ENCODE peak calls at places on chromosomes 16 and 17, in six cellular contexts. S, E, O, U, A and G are unnamed samples.
A peak's percentile ranks its signal among the peaks of the same experiment; 100 is the strongest.

GRCh38 chr16:16133943-16134604 is 89.2 kb downstream of the ABCC6 start:
- DNase-seq in U (no peak), S (no peak), E (peak; percentile 48), A (no peak), O (no peak), G (no peak)

GRCh38 chr16:4487955-4488481 is 11.8 kb downstream of the HMOX2 start:
- DNase-seq in O (no peak), S (no peak), A (peak; percentile 38), E (no peak), U (no peak), G (no peak)

GRCh38 chr17:20797292-20797691 is 217.8 kb downstream of the CDRT15L2 start:
- DNase-seq in O (no peak), U (no peak), S (no peak), E (no peak), A (no peak), G (no peak)

GRCh38 chr16:67198238-67198734 is 645 bp upstream of the ELMO3 start:
- DNase-seq in U (no peak), S (no peak), O (peak; percentile 66), A (peak; percentile 55), E (peak; percentile 66), G (peak; percentile 53)

GRCh38 chr17:17067277-17067676 is 25.0 kb downstream of the MPRIP start:
- DNase-seq in A (peak; percentile 2), E (peak; percentile 56), S (no peak), O (no peak), U (no peak), G (no peak)

GRCh38 chr16:290681-291405 is 7.9 kb downstream of the PDIA2 start:
- DNase-seq in U (no peak), E (no peak), O (no peak), S (no peak), A (no peak), G (no peak)

GRCh38 chr17:79633154-79633553 is 22.3 kb upstream of the RBFOX3 start:
- DNase-seq in S (peak; percentile 43), E (no peak), A (no peak), O (peak; percentile 20), U (no peak), G (no peak)

GRCh38 chr17:16374129-16374528 is 6.8 kb upstream of the UBB start:
- DNase-seq in U (no peak), S (peak; percentile 80), A (no peak), O (no peak), E (peak; percentile 44), G (no peak)

GRCh38 chr16:57944961-57945739 is 25.8 kb downstream of the CNGB1 start:
- DNase-seq in A (no peak), U (no peak), S (no peak), E (no peak), O (no peak), G (no peak)

GRCh38 chr17:8746501-8747236 is 2.0 kb upstream of the CCDC42 start:
- DNase-seq in S (no peak), A (no peak), E (no peak), U (no peak), O (no peak), G (peak; percentile 20)

GRCh38 chr16:15811416-15811777 is 45.4 kb downstream of the MYH11 start:
- DNase-seq in A (no peak), O (no peak), S (no peak), E (no peak), U (no peak), G (no peak)

GRCh38 chr16:72897707-72898106 is 150.2 kb downstream of the ZFHX3 start:
- DNase-seq in S (no peak), U (no peak), E (no peak), O (no peak), A (no peak), G (no peak)

GRCh38 chr16:72896719-72897118 is 151.2 kb downstream of the ZFHX3 start:
- DNase-seq in E (no peak), S (no peak), U (no peak), A (no peak), O (no peak), G (no peak)

GRCh38 chr16:72895951-72896350 is 152.0 kb downstream of the ZFHX3 start:
- DNase-seq in O (no peak), U (no peak), E (no peak), S (no peak), A (no peak), G (no peak)

GRCh38 chr16:72901012-72901411 is 146.9 kb downstream of the ZFHX3 start:
- DNase-seq in U (no peak), E (no peak), A (no peak), O (no peak), S (no peak), G (no peak)

GRCh38 chr16:72898216-72898825 is 149.6 kb downstream of the ZFHX3 start:
- DNase-seq in U (no peak), E (no peak), A (no peak), O (no peak), S (no peak), G (no peak)
- H3K4me1 ChIP-seq in U (peaks cover 18% of the 10 kb centered on the region), E (no peaks in the 10 kb centered on the region), A (no peaks in the 10 kb centered on the region), O (peaks cover 4% of the 10 kb centered on the region), S (peaks cover 11% of the 10 kb centered on the region), G (peaks cover 26% of the 10 kb centered on the region)

GRCh38 chr17:22251493-22251892 is 559.2 kb downstream of the KCNJ18 start:
- DNase-seq in S (no peak), U (no peak), O (no peak), E (no peak), A (no peak), G (no peak)
- H3K9me3 ChIP-seq in S (no peaks in the 10 kb centered on the region), U (no peaks in the 10 kb centered on the region), O (no peaks in the 10 kb centered on the region), E (peaks cover 15% of the 10 kb centered on the region), A (no peaks in the 10 kb centered on the region), G (peaks cover 59% of the 10 kb centered on the region)

DNA sequence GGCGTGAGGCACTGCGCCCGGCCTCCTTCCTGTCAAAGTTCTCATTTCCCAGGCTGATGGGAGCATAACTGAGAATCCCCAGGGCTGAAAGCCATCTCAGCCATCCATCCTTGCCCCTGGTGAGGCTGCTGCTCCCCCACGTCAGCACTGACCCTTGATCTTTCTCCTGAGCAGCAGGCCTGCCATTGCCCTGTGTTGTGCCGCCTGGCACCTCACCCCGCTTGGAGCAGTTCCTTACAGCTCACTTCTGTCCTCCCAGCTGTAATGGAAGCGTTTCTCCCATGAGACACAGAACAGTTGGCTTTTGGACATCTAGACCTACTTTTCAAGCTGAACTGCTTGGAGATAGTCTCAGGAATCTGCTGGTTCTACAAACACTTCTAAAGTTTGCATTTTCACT is 51.5 kb downstream of the OR1D5 start:
- DNase-seq in A (no peak), U (no peak), S (no peak), O (no peak), E (no peak), G (no peak)
- H3K27ac ChIP-seq in A (no peak overlapping the region), U (no peak overlapping the region), S (no peak overlapping the region), O (no peak overlapping the region), E (peak overlapping the region; percentile 57), G (no peak overlapping the region)

DNA sequence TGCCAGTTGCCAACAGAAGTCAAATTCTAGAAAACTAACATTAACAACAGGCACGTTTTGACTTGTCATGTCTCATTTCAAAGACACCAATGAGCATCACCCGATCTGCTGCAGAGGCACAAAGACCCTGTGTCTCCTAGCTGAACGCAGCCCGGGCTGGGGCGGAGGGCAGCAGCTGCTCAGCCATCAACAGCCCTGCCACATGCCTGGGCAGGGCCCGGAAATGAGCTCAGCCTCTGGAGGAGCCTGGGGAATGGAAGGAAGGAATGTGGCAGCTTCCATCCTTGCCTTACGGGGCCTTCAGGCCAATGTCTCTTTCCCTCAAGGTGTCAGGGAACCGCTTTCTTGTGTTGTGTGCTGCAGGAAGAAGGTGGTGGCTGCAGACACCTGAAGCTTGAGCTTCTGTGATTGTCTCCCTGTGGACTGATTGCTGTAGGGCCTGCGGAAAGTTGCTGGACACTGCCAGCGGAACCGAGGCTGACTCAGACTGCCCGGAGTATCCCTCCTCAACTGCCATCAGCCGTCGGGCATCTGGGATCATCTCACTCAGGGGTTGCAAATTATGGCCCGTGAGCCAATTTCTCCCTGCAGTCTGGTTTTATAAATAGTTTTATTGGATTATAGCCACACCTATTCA is 7.3 kb downstream of the CDH13 start:
- DNase-seq in S (peak; percentile 77), U (no peak), E (no peak), O (no peak), A (no peak), G (no peak)
- H3K4me1 ChIP-seq in S (peaks cover 9% of the 10 kb centered on the region), U (peaks cover 5% of the 10 kb centered on the region), E (peaks cover 9% of the 10 kb centered on the region), O (no peaks in the 10 kb centered on the region), A (no peaks in the 10 kb centered on the region), G (peaks cover 14% of the 10 kb centered on the region)

GRCh38 chr16:35131429-35131828 is 1672.0 kb downstream of the TP53TG3F start:
- DNase-seq in S (no peak), A (no peak), U (no peak), E (no peak), O (no peak), G (no peak)
- H3K9me3 ChIP-seq in S (no peaks in the 10 kb centered on the region), A (no peaks in the 10 kb centered on the region), U (no peaks in the 10 kb centered on the region), E (no peaks in the 10 kb centered on the region), O (no peaks in the 10 kb centered on the region), G (peaks cover 49% of the 10 kb centered on the region)

GRCh38 chr17:35978346-35978745 is 3.0 kb downstream of the CCL16 start:
- DNase-seq in U (no peak), A (no peak), E (no peak), O (no peak), S (no peak), G (no peak)

GRCh38 chr17:35984140-35984539 is 2.4 kb downstream of the CCL14 start:
- DNase-seq in A (no peak), U (no peak), O (no peak), S (no peak), E (no peak), G (no peak)

GRCh38 chr17:35981908-35982330 is 622 bp upstream of the CCL16 start:
- DNase-seq in O (no peak), U (no peak), E (no peak), S (no peak), A (no peak), G (peak; percentile 27)

GRCh38 chr17:35982409-35983191 is 1.3 kb upstream of the CCL16 start:
- DNase-seq in S (no peak), O (no peak), U (no peak), A (no peak), E (no peak), G (no peak)

GRCh38 chr17:35981246-35981645 is at the start of gene CCL16:
- DNase-seq in O (no peak), U (no peak), A (no peak), E (no peak), S (no peak), G (no peak)
- H3K27ac ChIP-seq in O (no peak within 1 kb of the TSS), U (no peak within 1 kb of the TSS), A (no peak within 1 kb of the TSS), E (no peak within 1 kb of the TSS), S (no peak within 1 kb of the TSS), G (no peak within 1 kb of the TSS)

GRCh38 chr17:29682054-29682453 is 59.3 kb upstream of the CORO6 start:
- DNase-seq in E (no peak), U (no peak), A (no peak), S (no peak), O (no peak), G (no peak)

GRCh38 chr17:29682987-29683386 is 60.3 kb upstream of the CORO6 start:
- DNase-seq in O (no peak), E (no peak), S (no peak), A (no peak), U (peak; percentile 24), G (peak; percentile 72)

GRCh38 chr17:29683481-29683880 is 60.8 kb upstream of the CORO6 start:
- DNase-seq in E (no peak), A (no peak), O (no peak), U (no peak), S (no peak), G (peak; percentile 31)

GRCh38 chr17:29687601-29688000 is 64.9 kb upstream of the CORO6 start:
- DNase-seq in E (no peak), U (no peak), O (no peak), S (no peak), A (no peak), G (no peak)

GRCh38 chr17:29686998-29687397 is 64.3 kb upstream of the CORO6 start:
- DNase-seq in U (no peak), O (no peak), E (no peak), S (no peak), A (no peak), G (no peak)
- H3K4me1 ChIP-seq in U (peaks cover 4% of the 10 kb centered on the region), O (no peaks in the 10 kb centered on the region), E (peaks cover 2% of the 10 kb centered on the region), S (no peaks in the 10 kb centered on the region), A (no peaks in the 10 kb centered on the region), G (peaks cover 20% of the 10 kb centered on the region)